ENCODE peak calls at places on chromosomes 3 and 15, in five cellular contexts. K, H, R, O and N are unnamed samples. For H3K4me1, the result is how much of the 10 kb centered on the place peaks cover.

GRCh38 chr3:109545746-109546145 is 208.4 kb upstream of the DPPA4 start:
- DNase-seq in K (no peak), H (no peak), R (peak), O (no peak), N (no peak)

GRCh38 chr15:85414495-85414894 is 34.1 kb downstream of the AKAP13 start:
- DNase-seq in K (no peak), H (no peak), R (no peak), O (no peak), N (no peak)

GRCh38 chr3:49173116-49173791 is 1.9 kb downstream of the KLHDC8B start:
- DNase-seq in K (no peak), H (no peak), R (no peak), O (peak), N (peak)

GRCh38 chr3:158200973-158201372 is 91.1 kb downstream of the RSRC1 start:
- DNase-seq in K (no peak), H (no peak), R (no peak), O (no peak), N (no peak)

GRCh38 chr15:74626336-74626735 is 10.7 kb downstream of the CLK3 start:
- DNase-seq in K (no peak), H (no peak), R (no peak), O (no peak), N (no peak)

GRCh38 chr15:68464451-68465090 is 32.6 kb upstream of the ITGA11 start:
- DNase-seq in K (no peak), H (no peak), R (peak), O (no peak), N (no peak)

GRCh38 chr3:190807719-190808375 is 54.6 kb downstream of the GMNC start:
- DNase-seq in K (no peak), H (no peak), R (no peak), O (peak), N (no peak)

GRCh38 chr3:126896067-126896441 is 86.9 kb upstream of the PLXNA1 start:
- DNase-seq in K (no peak), H (no peak), R (no peak), O (no peak), N (no peak)

GRCh38 chr3:63945558-63946096 is 33.4 kb upstream of the SCAANT1 start:
- DNase-seq in K (no peak), H (no peak), R (no peak), O (no peak), N (no peak)

GRCh38 chr3:149198611-149199010 is 23.0 kb downstream of the CP start:
- DNase-seq in K (no peak), H (no peak), R (peak), O (no peak), N (peak)

DNA sequence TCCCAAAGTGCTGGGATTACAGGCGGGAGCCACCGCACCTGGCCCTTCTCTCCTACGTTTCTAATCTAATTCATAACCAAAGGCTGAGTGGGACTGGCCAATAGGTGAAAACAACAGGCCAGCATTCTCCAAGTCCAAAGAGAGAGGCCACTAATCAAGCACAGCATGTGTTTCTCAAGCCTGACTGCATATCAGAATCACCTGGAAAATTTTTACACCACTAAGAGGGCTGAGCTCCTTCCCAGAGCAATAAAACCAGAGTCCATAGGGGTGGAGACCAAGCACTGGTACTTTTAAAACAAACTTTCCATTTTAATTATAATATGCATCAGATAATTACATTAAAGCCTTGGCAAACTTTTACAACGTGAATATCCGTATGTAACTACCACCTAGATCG is 254.4 kb downstream of the OPA1 start:
- DNase-seq in K (no peak), H (no peak), R (no peak), O (no peak), N (no peak)
- H3K4me1 ChIP-seq in K (half or more), H (under half), R (under half), O (under half), N (under half)

GRCh38 chr3:142652826-142653292 is 56.7 kb downstream of the PLS1 start:
- DNase-seq in K (no peak), H (no peak), R (peak), O (no peak), N (no peak)

GRCh38 chr3:142651711-142652110 is 55.5 kb downstream of the PLS1 start:
- DNase-seq in K (no peak), H (no peak), R (no peak), O (no peak), N (no peak)

GRCh38 chr3:142648950-142649349 is 52.8 kb downstream of the PLS1 start:
- DNase-seq in K (no peak), H (no peak), R (no peak), O (no peak), N (no peak)

GRCh38 chr3:142647856-142648255 is 51.7 kb downstream of the PLS1 start:
- DNase-seq in K (no peak), H (no peak), R (peak), O (no peak), N (no peak)

DNA sequence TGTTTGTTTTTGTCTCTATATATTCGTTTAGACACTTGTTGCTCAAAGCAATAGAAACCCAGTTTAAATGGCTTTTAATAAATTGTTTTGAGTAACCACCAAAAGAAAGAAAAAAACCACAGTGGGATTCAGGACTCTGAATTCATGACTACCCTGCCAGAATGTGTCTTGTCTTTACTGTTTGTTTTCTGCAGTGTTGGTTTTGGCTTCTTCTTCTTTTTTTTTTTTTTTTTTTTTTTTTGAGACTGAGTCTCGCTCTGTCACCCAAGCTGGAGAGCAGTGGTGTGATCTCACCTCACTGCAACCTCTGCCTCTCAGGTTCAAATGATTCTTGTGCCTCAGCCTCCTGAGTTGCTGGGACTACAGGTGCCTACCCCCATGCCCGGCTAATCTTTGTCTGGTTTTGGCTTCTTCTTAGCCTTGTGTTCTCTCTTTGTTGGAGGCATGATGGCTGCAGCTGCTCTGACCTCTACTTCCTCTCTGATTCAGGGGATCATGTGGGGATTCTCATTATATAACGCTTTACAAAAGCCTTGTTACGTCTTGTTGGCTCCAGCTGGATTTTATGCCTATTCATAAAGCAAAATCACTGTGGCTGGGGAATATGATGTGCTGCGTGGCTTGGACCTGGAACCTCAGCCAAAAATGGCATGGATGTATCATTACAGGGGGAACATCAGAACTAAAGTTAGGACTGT is 54.0 kb downstream of the PLS1 start:
- DNase-seq in K (no peak), H (no peak), R (peak), O (no peak), N (no peak)
- H3K4me3 ChIP-seq in K (no peak), H (no peak), R (no peak), O (no peak), N (no peak)

DNA sequence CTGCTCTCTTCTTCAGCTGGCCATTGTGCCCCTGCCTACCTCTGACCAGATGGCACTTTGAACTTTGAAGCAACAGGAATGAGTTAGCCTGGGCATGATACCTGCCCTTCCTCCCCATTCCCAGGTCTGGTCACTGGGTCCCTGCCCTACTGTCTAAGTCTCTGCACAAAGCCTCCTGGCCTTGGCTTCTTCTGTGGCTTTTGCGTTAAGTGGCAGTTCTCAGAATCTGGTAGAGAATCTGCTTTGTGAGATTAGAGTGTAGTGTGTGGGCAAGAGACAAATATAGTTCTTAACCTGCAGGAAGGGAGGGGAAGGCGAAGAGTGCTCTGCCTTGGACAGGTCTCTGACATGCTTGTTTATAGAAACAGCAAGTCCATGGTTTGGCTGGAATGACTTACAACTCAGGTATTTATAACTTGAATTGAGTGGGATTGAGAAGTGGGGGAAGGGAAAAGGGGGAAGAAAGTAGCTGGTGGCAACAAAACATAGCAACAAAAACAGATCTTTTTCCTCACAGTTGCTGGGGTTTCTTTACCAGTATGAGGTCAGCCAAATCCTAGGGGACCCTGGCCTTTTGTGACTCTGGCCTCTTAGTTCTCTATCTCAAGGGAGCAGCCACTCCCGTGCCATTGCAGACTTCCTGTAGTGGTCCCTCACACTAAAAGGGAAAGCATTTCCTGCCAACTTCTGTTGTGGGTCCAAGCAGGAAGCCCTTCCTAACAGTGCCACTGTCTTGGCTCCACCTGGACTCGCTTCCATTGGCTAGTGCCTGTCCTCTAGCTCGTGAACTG is 16.7 kb downstream of the MAPKBP1 start:
- DNase-seq in K (no peak), H (no peak), R (peak), O (no peak), N (no peak)
- H3K4me1 ChIP-seq in K (under half), H (under half), R (under half), O (under half), N (under half)

DNA sequence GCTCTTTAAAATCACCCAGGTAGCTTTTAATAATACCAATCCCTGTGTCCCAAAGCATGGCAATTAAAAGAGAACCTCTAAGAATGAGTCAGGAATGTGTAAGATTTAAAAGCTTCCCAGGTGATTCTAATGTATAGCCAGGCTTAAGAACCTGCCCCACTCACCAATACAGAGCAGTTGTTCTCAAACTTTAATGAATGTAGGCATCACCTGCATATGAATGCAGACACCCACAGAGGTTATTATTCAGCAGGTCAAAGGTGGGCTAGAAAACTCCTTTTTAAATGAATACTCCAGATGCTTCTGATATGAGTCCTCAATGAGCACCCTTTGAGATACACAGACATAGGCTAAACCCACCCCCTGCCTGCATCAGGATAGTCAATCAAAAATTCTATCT is 298.1 kb upstream of the KCNMB2 start:
- DNase-seq in K (no peak), H (no peak), R (no peak), O (no peak), N (peak)
- H3K4me3 ChIP-seq in K (no peak), H (no peak), R (no peak), O (no peak), N (no peak)

GRCh38 chr3:137771401-137772230 is 7.5 kb downstream of the SOX14 start:
- DNase-seq in K (no peak), H (no peak), R (no peak), O (no peak), N (no peak)

GRCh38 chr3:137770821-137771399 is 6.8 kb downstream of the SOX14 start:
- DNase-seq in K (no peak), H (no peak), R (no peak), O (peak), N (no peak)

GRCh38 chr3:137769321-137770065 is 5.4 kb downstream of the SOX14 start:
- DNase-seq in K (no peak), H (no peak), R (no peak), O (no peak), N (no peak)

GRCh38 chr3:137770066-137770805 is 6.1 kb downstream of the SOX14 start:
- DNase-seq in K (no peak), H (no peak), R (no peak), O (no peak), N (no peak)

GRCh38 chr3:137772231-137772617 is 8.1 kb downstream of the SOX14 start:
- DNase-seq in K (no peak), H (no peak), R (no peak), O (no peak), N (no peak)
- H3K4me1 ChIP-seq in K (under half), H (under half), R (under half), O (under half), N (under half)

GRCh38 chr3:140816804-140817203 is 124.8 kb upstream of the SLC25A36 start:
- DNase-seq in K (no peak), H (no peak), R (no peak), O (no peak), N (no peak)
- H3K4me3 ChIP-seq in K (no peak), H (no peak), R (no peak), O (no peak), N (no peak)

DNA sequence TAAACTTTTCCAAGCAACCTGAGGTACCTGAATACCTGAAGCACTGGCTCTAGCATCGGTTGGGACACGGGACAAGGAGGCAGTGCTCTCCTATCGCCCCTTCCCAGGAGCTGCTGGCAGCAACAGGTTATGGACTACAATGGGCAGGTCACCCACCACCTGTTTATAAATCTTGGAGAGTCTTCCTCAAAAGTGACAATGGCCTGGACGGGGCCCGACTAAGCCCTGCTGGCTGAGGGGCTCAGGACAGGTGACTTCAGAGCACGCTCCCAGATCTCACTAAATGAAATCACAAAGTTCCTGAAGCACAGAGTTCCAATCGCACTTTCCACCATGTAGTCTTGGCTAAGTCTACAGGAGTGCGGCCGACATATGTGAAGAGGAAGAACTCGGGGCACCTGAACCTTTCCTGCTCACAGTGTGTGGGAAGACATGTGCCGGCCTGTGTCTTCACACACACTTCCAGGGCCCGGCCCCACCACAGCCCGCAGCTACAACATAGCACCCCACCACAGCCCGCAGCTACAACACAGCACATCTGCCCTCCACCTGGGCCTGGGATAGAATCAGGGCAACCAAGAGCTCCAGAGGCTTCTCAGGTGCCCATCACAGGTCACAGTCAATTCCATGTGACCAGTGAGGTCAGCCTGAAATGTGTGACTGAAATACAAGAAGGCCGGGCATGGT is 12.9 kb downstream of the CYFIP1 start:
- DNase-seq in K (no peak), H (no peak), R (no peak), O (no peak), N (no peak)
- H3K4me1 ChIP-seq in K (under half), H (half or more), R (under half), O (under half), N (under half)

DNA sequence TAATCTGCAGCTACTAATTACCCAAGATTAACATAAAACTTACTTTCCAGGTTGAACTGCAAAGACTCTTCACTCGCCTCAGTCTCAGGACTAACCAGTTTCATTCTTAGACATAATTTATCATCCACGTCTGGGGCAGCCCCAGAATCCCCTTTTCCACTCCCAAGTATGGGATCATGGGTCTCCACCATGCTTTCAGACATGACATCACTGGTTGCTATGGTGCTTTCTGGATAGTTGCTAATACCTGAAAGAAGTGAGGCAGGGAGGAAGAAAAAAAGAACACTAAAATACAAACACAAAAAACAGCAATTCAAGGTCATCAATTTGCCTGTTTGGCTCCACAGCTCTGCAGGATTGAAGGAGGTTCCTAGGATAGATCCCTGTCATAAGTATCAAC is 46.6 kb downstream of the TP53BP1 start:
- DNase-seq in K (no peak), H (no peak), R (no peak), O (no peak), N (no peak)
- H3K4me3 ChIP-seq in K (no peak), H (no peak), R (no peak), O (no peak), N (no peak)

DNA sequence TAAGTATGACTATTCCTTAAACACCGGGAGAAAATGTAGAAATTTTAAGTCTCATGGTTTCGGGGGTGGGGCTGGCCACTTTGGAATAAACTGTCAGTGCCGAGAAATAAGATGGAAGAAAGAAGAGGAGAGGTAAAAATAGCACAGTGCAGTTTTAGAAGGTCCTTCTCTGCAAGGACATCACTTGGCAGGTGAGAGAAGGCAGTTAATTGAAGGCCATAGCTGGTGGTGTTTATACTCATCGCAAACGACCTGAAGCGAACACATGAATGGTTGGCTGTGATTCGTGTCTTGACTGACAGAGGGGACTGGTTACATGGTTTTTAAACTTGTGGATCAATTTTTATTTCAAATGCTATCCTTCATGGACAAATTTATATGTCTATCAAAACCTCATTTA is 54.9 kb upstream of the SENP5 start:
- DNase-seq in K (no peak), H (no peak), R (no peak), O (no peak), N (no peak)
- H3K4me1 ChIP-seq in K (under half), H (under half), R (under half), O (under half), N (under half)

GRCh38 chr3:75727985-75728384 is 57.4 kb downstream of the ZNF717 start:
- DNase-seq in K (no peak), H (no peak), R (no peak), O (no peak), N (no peak)
- H3K4me3 ChIP-seq in K (no peak), H (no peak), R (no peak), O (no peak), N (no peak)